ENCODE peak calls at places on chromosomes 6 and 20, in four cellular contexts. Y is GM23248; P is activated T-cell treated with anti-CD3 and anti-CD28 coated beads, Interleukin-2, amount 50 U/mL, for 4 hours; Z is stimulated activated effector memory CD8-positive, alpha-beta T cell treated with anti-CD3 and anti-CD28 coated beads, Interleukin-12 subunit alpha, Interleukin-12 subunit beta, amount 100 ng/mL, for 72 hours. R is an unnamed sample.

GRCh38 chr6:110708295-110708965 is 106.8 kb downstream of the CDK19 start:
- DNase-seq in Z (no peak), Y (peak), P (no peak), R (no peak)

GRCh38 chr6:138769102-138769676 is 4.4 kb upstream of the CCDC28A start:
- DNase-seq in Y (no peak), Z (no peak), P (no peak), R (no peak)

GRCh38 chr6:72580281-72580940 is 41.5 kb upstream of the KCNQ5 start:
- DNase-seq in Y (peak), Z (no peak), P (no peak), R (no peak)

GRCh38 chr20:46621492-46621891 is 29.8 kb downstream of the SLC13A3 start:
- DNase-seq in P (no peak), Z (no peak), Y (peak), R (no peak)

GRCh38 chr6:30178837-30179236 is 15.5 kb downstream of the TRIM15 start:
- DNase-seq in Z (no peak), Y (no peak), P (no peak), R (no peak)

GRCh38 chr6:28896505-28897392 is 27.0 kb downstream of the TRIM27 start:
- DNase-seq in Z (peak), P (peak), Y (peak), R (no peak)

GRCh38 chr6:124055986-124056385 is 252.3 kb downstream of the NKAIN2 start:
- DNase-seq in Y (no peak), P (no peak), Z (no peak), R (no peak)

GRCh38 chr6:103587722-103588121 is 1272.0 kb downstream of the HACE1 start:
- DNase-seq in P (no peak), Y (no peak), Z (no peak), R (no peak)

GRCh38 chr6:3746119-3746691 is 5.3 kb downstream of the PXDC1 start:
- DNase-seq in P (no peak), Z (no peak), Y (no peak), R (no peak)

GRCh38 chr6:90719321-90720195 is 132.7 kb upstream of the MAP3K7 start:
- DNase-seq in Z (no peak), P (no peak), Y (no peak), R (no peak)

GRCh38 chr20:8234580-8234979 is 102.5 kb downstream of the PLCB1 start:
- DNase-seq in Z (no peak), Y (no peak), P (no peak), R (no peak)

GRCh38 chr20:21237956-21238355 is 65.2 kb upstream of the XRN2 start:
- DNase-seq in Y (peak), P (no peak), Z (no peak), R (no peak)

GRCh38 chr20:24657878-24658620 is 188.6 kb downstream of the SYNDIG1 start:
- DNase-seq in P (no peak), Y (no peak), Z (no peak), R (no peak)

GRCh38 chr6:3389390-3390167 is 67.3 kb downstream of the SLC22A23 start:
- DNase-seq in Z (no peak), P (no peak), Y (peak), R (peak)

R was measured in ascending aorta.